ENCODE peak calls at places on chromosomes 3 and 15, in ten cellular contexts. W is GM13977, Q is cardiac muscle cell, I is mammary epithelial cell, L is PC-3, T is omental fat pad, X is neural progenitor cell, N is RWPE2, R is epithelial cell of esophagus, V is lower leg skin. Z is an unnamed sample.

GRCh38 chr3:171797265-171797679 is 13.0 kb downstream of the PLD1 start:
- DNase-seq in N (no peak), R (peak), W (no peak), V (no peak), Q (no peak), X (no peak), L (no peak), I (no peak), T (no peak), Z (no peak)

GRCh38 chr3:133927543-133928066 is 31.9 kb upstream of the RAB6B start:
- DNase-seq in R (peak), N (no peak), L (peak), W (peak), T (peak), V (no peak), Q (peak), X (peak), I (no peak), Z (peak)

GRCh38 chr3:165837058-165837525 is at the start of gene BCHE:
- DNase-seq in W (no peak), V (no peak), L (peak), R (peak), T (peak), N (no peak), X (peak), I (no peak), Q (peak), Z (no peak)

GRCh38 chr3:54198556-54198955 is 76.2 kb downstream of the CACNA2D3 start:
- DNase-seq in Q (no peak), V (peak), N (no peak), T (no peak), W (no peak), L (no peak), X (no peak), I (no peak), R (no peak), Z (no peak)

GRCh38 chr3:126465928-126466564 is 9.6 kb downstream of the ZXDC start:
- DNase-seq in V (peak), X (no peak), W (no peak), R (no peak), T (no peak), Q (no peak), I (no peak), L (no peak), N (peak), Z (no peak)

GRCh38 chr15:25611603-25612002 is 172.8 kb upstream of the UBE3A start:
- DNase-seq in T (no peak), I (no peak), R (peak), Q (no peak), L (peak), N (no peak), V (no peak), W (no peak), X (no peak), Z (no peak)

GRCh38 chr3:36943601-36944000 is 1.3 kb downstream of the TRANK1 start:
- DNase-seq in W (no peak), I (no peak), R (no peak), V (peak), X (peak), N (no peak), Q (no peak), T (no peak), L (no peak), Z (no peak)

GRCh38 chr15:76972420-76973361 is 22.2 kb upstream of the PSTPIP1 start:
- DNase-seq in I (no peak), T (no peak), X (no peak), L (no peak), R (no peak), W (no peak), V (no peak), N (no peak), Q (no peak), Z (no peak)

GRCh38 chr3:12155833-12156232 is 2.9 kb downstream of the TIMP4 start:
- DNase-seq in X (no peak), R (peak), I (peak), V (no peak), T (no peak), L (peak), N (no peak), Q (peak), W (no peak), Z (no peak)

GRCh38 chr15:70339551-70340517 is 242.1 kb upstream of the TLE3 start:
- DNase-seq in X (no peak), R (no peak), W (no peak), L (no peak), N (peak), V (peak), T (no peak), Q (no peak), I (no peak), Z (no peak)

GRCh38 chr3:99909714-99910508 is 92.2 kb downstream of the CMSS1 start:
- DNase-seq in L (peak), Q (no peak), T (no peak), X (no peak), N (no peak), V (no peak), R (peak), I (peak), W (no peak), Z (no peak)

GRCh38 chr3:42936157-42936981 is 30.4 kb downstream of the ZNF662 start:
- DNase-seq in V (peak), T (no peak), L (no peak), R (peak), X (no peak), W (no peak), N (peak), Q (no peak), I (no peak), Z (no peak)

GRCh38 chr3:197775317-197775716 is 15.7 kb upstream of the LRCH3 start:
- DNase-seq in Q (no peak), T (no peak), R (no peak), L (no peak), I (no peak), W (no peak), V (no peak), X (no peak), N (no peak), Z (no peak)

GRCh38 chr3:197511130-197511529 is 44.6 kb downstream of the BDH1 start:
- DNase-seq in Q (no peak), V (no peak), I (peak), L (peak), T (no peak), W (no peak), N (no peak), X (no peak), R (peak), Z (no peak)

GRCh38 chr15:70198441-70199123 is 100.9 kb upstream of the TLE3 start:
- DNase-seq in Q (no peak), V (peak), X (no peak), R (peak), W (no peak), L (no peak), N (peak), T (no peak), I (no peak), Z (no peak)

GRCh38 chr15:82799183-82799841 is 6.6 kb downstream of the FSD2 start:
- DNase-seq in N (no peak), I (no peak), W (no peak), V (no peak), X (no peak), R (no peak), L (no peak), T (no peak), Q (no peak), Z (no peak)

GRCh38 chr3:59611649-59612431 is 562.0 kb upstream of the CFAP20DC start:
- DNase-seq in I (no peak), R (no peak), N (no peak), V (no peak), X (no peak), T (no peak), W (no peak), L (no peak), Q (no peak), Z (no peak)

DNA sequence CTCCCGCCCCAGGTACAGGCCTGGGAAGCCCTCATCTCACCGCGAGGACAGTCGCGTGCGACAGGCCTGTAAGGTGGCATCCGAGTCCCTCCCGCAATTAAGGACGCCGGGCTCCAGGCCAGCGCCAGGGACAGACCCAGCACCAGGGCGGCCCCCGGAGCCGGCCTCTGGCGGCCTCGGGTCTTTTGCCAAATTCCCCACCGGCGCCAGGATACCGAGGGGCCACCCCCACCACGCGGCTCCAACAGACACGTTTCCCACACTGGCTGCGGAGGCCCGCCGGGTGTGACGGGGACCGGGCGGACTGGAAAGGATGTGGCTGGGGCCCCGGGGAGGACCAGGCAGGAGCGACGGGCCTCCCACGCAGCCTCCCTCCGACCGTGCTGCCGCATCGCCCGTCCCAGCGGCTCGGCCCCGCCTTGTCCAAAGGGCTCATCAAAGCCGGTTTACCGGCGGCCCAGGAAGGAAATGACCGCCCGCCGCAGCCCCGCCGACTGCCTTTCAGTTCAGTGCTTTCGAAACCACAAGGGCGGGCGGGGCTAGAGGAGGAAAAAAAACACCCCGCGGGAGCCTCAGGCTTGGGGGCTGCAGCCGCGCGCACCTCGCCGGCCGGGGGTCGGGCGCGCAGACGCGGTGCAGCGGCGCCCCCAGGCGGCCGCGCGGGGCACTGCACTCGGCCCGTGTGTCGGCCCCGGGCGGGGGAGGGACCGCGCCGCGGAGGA is 11.2 kb downstream of the XXYLT1 start:
- DNase-seq in T (peak), W (peak), I (peak), R (peak), X (peak), N (peak), Q (peak), V (peak), L (peak), Z (peak)
- TF ChIP-seq CTCF in T (peak), W (peak), I (peak), R (peak), X (peak), N (peak), Q (peak), V (no peak), L (peak), Z (peak)

GRCh38 chr15:98177950-98178848 is 217.7 kb downstream of the ARRDC4 start:
- DNase-seq in W (peak), T (no peak), R (peak), L (peak), V (no peak), N (no peak), Q (peak), X (peak), I (peak), Z (peak)

GRCh38 chr15:98169551-98169950 is 209.0 kb downstream of the ARRDC4 start:
- DNase-seq in L (no peak), N (no peak), X (no peak), W (no peak), R (no peak), I (no peak), Q (no peak), T (no peak), V (no peak), Z (peak)

DNA sequence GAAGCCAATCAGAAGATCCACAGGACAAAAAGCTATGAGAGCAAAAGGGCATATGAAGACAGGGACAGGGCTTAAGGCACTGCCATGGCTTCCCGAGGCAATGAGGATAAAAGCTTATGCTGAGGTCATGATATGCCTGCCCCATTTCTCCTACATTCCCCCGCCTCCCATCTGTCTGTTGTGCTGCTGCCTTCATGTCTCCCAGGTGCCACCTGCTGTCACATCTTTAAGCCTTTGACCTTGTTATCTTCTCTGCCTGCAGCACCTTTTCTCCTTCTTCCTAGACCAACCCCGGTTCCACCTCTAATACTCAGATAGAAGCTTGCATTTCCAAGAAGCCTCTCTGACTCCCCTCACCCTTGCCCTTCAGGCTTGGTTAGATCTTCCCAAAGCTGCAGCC is 213.8 kb downstream of the ARRDC4 start:
- DNase-seq in N (no peak), Q (no peak), X (no peak), T (no peak), V (no peak), R (peak), W (no peak), L (no peak), I (peak), Z (no peak)
- TF ChIP-seq CTCF in N (peak), Q (no peak), X (no peak), T (no peak), V (no peak), R (peak), W (no peak), L (no peak), I (no peak), Z (no peak)

GRCh38 chr3:129016366-129016724 is 15.2 kb downstream of the EFCC1 start:
- DNase-seq in Q (no peak), V (no peak), T (no peak), L (peak), W (no peak), X (no peak), N (no peak), I (no peak), R (peak), Z (peak)
- TF ChIP-seq CTCF in Q (no peak), V (no peak), T (no peak), L (no peak), W (no peak), X (no peak), N (peak), I (no peak), R (peak), Z (no peak)

DNA sequence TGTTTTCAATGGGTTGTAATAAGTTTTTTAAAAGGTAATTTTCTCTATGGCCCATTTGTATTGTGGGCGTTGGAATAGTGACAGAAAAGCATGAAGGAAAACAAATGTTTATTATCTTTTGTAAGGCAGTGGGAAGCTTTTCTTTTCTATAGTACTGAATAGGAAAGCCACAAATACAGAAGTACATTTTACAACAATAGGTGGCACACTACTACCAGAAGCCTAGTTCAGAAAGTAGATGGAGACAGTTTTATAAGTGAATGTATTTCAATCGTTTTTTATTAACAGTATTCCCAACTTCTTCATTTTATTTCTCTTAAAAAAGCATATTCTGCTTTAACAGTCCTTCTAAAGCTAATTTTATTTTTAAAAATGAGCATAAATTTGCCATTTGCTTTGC is 296.7 kb downstream of the PTPRG start:
- DNase-seq in L (peak), W (peak), R (peak), T (no peak), X (no peak), Q (peak), V (no peak), N (no peak), I (peak), Z (no peak)
- TF ChIP-seq CTCF in L (no peak), W (peak), R (peak), T (no peak), X (peak), Q (peak), V (no peak), N (peak), I (peak), Z (no peak)

GRCh38 chr3:31909455-31909854 is 71.6 kb downstream of the OSBPL10 start:
- DNase-seq in L (no peak), I (no peak), Q (no peak), T (no peak), V (no peak), W (no peak), N (no peak), R (no peak), X (no peak), Z (no peak)

GRCh38 chr3:31906182-31906581 is 74.9 kb downstream of the OSBPL10 start:
- DNase-seq in T (no peak), Q (no peak), I (no peak), V (no peak), N (no peak), R (peak), L (peak), W (no peak), X (no peak), Z (no peak)

GRCh38 chr3:31911643-31912042 is 69.4 kb downstream of the OSBPL10 start:
- DNase-seq in Q (no peak), R (peak), X (no peak), I (peak), N (no peak), W (no peak), T (no peak), L (no peak), V (no peak), Z (no peak)

GRCh38 chr3:31911124-31911523 is 69.9 kb downstream of the OSBPL10 start:
- DNase-seq in Q (no peak), T (no peak), V (no peak), I (no peak), L (no peak), X (no peak), W (no peak), R (no peak), N (no peak), Z (no peak)

GRCh38 chr3:31908391-31909097 is 72.5 kb downstream of the OSBPL10 start:
- DNase-seq in N (no peak), Q (no peak), I (no peak), V (no peak), R (peak), W (no peak), L (peak), T (no peak), X (no peak), Z (no peak)
- TF ChIP-seq CTCF in N (peak), Q (no peak), I (no peak), V (no peak), R (peak), W (no peak), L (peak), T (no peak), X (no peak), Z (no peak)